ENCODE peak calls at places on chromosome 6, in nine cellular contexts. Y is esophagus squamous epithelium; T is RKO; R is stimulated activated CD4-positive, alpha-beta T cell treated with anti-CD3 and anti-CD28 coated beads, Interleukin-4, amount 100 ng/mL, for 4 hours; Q is heart right ventricle; U is adrenal gland; Z is head of caudate nucleus; I is WTC11; W is body of pancreas. X is an unnamed sample.

GRCh38 chr6:107815846-107816245 is 8.3 kb downstream of the SCML4 start:
- DNase-seq in Y (no peak), T (no peak), R (no peak), Q (no peak), U (no peak), Z (no peak), I (no peak), W (peak), X (no peak)

GRCh38 chr6:89941031-89941775 is 46.9 kb downstream of the GJA10 start:
- DNase-seq in Y (no peak), T (no peak), R (no peak), Q (no peak), U (no peak), Z (peak), I (no peak), W (peak), X (no peak)

GRCh38 chr6:21731411-21732031 is 138.0 kb downstream of the SOX4 start:
- DNase-seq in Y (no peak), T (no peak), R (no peak), Q (no peak), U (no peak), Z (no peak), I (no peak), W (peak), X (no peak)

GRCh38 chr6:166572370-166573261 is 13.9 kb downstream of the RAMACL start:
- DNase-seq in Y (no peak), T (no peak), R (no peak), Q (no peak), U (no peak), Z (no peak), I (peak), W (no peak), X (peak)

GRCh38 chr6:41584668-41585205 is 38.6 kb downstream of the FOXP4 start:
- DNase-seq in Y (no peak), T (no peak), R (no peak), Q (no peak), U (no peak), Z (no peak), I (peak), W (peak), X (no peak)

GRCh38 chr6:98590957-98591356 is 243.4 kb upstream of the POU3F2 start:
- DNase-seq in Y (no peak), T (no peak), R (no peak), Q (no peak), U (no peak), Z (no peak), I (no peak), W (no peak), X (no peak)

GRCh38 chr6:29589423-29590048 is 4.6 kb downstream of the OR2H2 start:
- DNase-seq in Y (no peak), T (peak), R (peak), Q (peak), U (peak), Z (no peak), I (peak), W (peak), X (peak)

GRCh38 chr6:113103618-113104390 is 753.3 kb upstream of the MARCKS start:
- DNase-seq in Y (no peak), T (no peak), R (no peak), Q (no peak), U (no peak), Z (no peak), I (no peak), W (no peak), X (no peak)

GRCh38 chr6:81575446-81575845 is 177.0 kb downstream of the TENT5A start:
- DNase-seq in Y (no peak), T (no peak), R (no peak), Q (no peak), U (no peak), Z (no peak), I (no peak), W (no peak), X (no peak)

GRCh38 chr6:116087437-116088027 is 13.1 kb upstream of the NT5DC1 start:
- DNase-seq in Y (no peak), T (no peak), R (no peak), Q (no peak), U (no peak), Z (no peak), I (no peak), W (no peak), X (no peak)

GRCh38 chr6:92271101-92271500 is 1148.3 kb downstream of the EPHA7 start:
- DNase-seq in Y (no peak), T (no peak), R (no peak), Q (no peak), U (no peak), Z (no peak), I (no peak), W (no peak), X (no peak)